ENCODE peak calls at places on chromosome 18, in six cellular contexts. P is psoas muscle, I is WERI-Rb-1, B is lower lobe of right lung, Y is body of pancreas, H is esophagus muscularis mucosa. C is an unnamed sample. For H3K36me3 and H3K9me3, the result is how much of the 10 kb centered on the place peaks cover.

GRCh38 chr18:63686871-63687270 is 15.9 kb upstream of the SERPINB11 start:
- DNase-seq in P (no peak), I (no peak), B (no peak), Y (no peak), H (no peak), C (no peak)

GRCh38 chr18:62759704-62760402 is 44.5 kb downstream of the PHLPP1 start:
- DNase-seq in P (no peak), I (no peak), B (no peak), Y (no peak), H (no peak), C (no peak)

GRCh38 chr18:10526211-10526949 is 553 bp downstream of the NAPG start:
- DNase-seq in P (peak), I (peak), B (peak), Y (peak), H (no peak), C (peak)

GRCh38 chr18:48639772-48640432 is 101.1 kb downstream of the CTIF start:
- DNase-seq in P (no peak), I (peak), B (no peak), Y (no peak), H (no peak), C (no peak)

GRCh38 chr18:59381949-59382348 is 22.9 kb upstream of the LMAN1 start:
- DNase-seq in P (no peak), I (no peak), B (no peak), Y (no peak), H (no peak), C (no peak)

GRCh38 chr18:49717617-49718016 is 95.7 kb downstream of the ACAA2 start:
- DNase-seq in P (no peak), I (no peak), B (no peak), Y (no peak), H (peak), C (no peak)

GRCh38 chr18:23033079-23033478 is 100.0 kb downstream of the RBBP8 start:
- DNase-seq in P (no peak), I (no peak), B (no peak), Y (no peak), H (no peak), C (no peak)

GRCh38 chr18:32093523-32093922 is 1.8 kb downstream of the RNF138 start:
- DNase-seq in P (no peak), I (no peak), B (no peak), Y (no peak), H (no peak), C (no peak)

GRCh38 chr18:47545613-47546012 is 294.2 kb upstream of the SKOR2 start:
- DNase-seq in P (no peak), I (peak), B (no peak), Y (no peak), H (no peak), C (no peak)

GRCh38 chr18:33700513-33700976 is 122.5 kb downstream of the ASXL3 start:
- DNase-seq in P (no peak), I (no peak), B (no peak), Y (no peak), H (no peak), C (no peak)

GRCh38 chr18:43919565-43919964 is 642.3 kb upstream of the SYT4 start:
- DNase-seq in P (no peak), I (no peak), B (no peak), Y (peak), H (no peak), C (no peak)

GRCh38 chr18:50924372-50924771 is 43.5 kb upstream of the ELAC1 start:
- DNase-seq in P (no peak), I (no peak), B (no peak), Y (no peak), H (no peak), C (no peak)

GRCh38 chr18:34802938-34803337 is 92.8 kb downstream of the DTNA start:
- DNase-seq in P (no peak), I (no peak), B (no peak), Y (no peak), H (no peak), C (no peak)

GRCh38 chr18:62357079-62357719 is 32.1 kb downstream of the TNFRSF11A start:
- DNase-seq in P (no peak), I (no peak), B (no peak), Y (no peak), H (no peak), C (no peak)

GRCh38 chr18:41553716-41554115 is 401.3 kb upstream of the PIK3C3 start:
- DNase-seq in P (no peak), I (no peak), B (no peak), Y (no peak), H (peak), C (no peak)

GRCh38 chr18:45913276-45913675 is 53.9 kb downstream of the EPG5 start:
- DNase-seq in P (no peak), I (no peak), B (no peak), Y (no peak), H (no peak), C (no peak)

GRCh38 chr18:23573948-23574431 is 12.3 kb downstream of the NPC1 start:
- DNase-seq in P (no peak), I (no peak), B (peak), Y (no peak), H (no peak), C (no peak)

DNA sequence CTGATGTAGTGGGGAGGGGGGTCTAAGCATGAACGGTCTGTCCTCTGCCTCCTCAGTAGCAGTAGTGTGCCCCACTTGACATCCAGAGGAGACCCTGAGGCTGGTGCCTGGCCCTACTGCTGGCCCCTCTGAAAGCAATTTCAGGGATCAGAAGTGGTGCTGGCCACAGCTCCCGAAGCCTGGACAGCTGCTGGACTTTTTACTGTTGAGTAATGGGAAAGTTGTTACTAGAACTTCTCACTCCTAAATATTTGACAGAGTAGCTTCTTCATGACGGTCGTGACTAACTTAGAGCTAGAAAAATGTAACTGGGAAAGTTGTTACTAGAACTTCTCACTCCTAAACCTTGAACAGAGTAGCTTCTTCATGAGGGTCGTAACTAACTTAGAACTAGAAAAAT is 23.3 kb downstream of the CTDP1 start:
- DNase-seq in P (no peak), I (no peak), B (no peak), Y (no peak), H (no peak), C (no peak)
- H3K36me3 ChIP-seq in P (under half), I (half or more), B (half or more), Y (under half), H (half or more), C (under half)

GRCh38 chr18:78766651-78767533 is 212.7 kb upstream of the SALL3 start:
- DNase-seq in P (no peak), I (no peak), B (no peak), Y (no peak), H (no peak), C (no peak)

GRCh38 chr18:78767648-78768071 is 212.0 kb upstream of the SALL3 start:
- DNase-seq in P (no peak), I (no peak), B (no peak), Y (no peak), H (no peak), C (no peak)

GRCh38 chr18:78762753-78763152 is 216.9 kb upstream of the SALL3 start:
- DNase-seq in P (no peak), I (no peak), B (no peak), Y (no peak), H (no peak), C (no peak)

GRCh38 chr18:78765142-78765541 is 214.5 kb upstream of the SALL3 start:
- DNase-seq in P (no peak), I (no peak), B (no peak), Y (no peak), H (no peak), C (no peak)

DNA sequence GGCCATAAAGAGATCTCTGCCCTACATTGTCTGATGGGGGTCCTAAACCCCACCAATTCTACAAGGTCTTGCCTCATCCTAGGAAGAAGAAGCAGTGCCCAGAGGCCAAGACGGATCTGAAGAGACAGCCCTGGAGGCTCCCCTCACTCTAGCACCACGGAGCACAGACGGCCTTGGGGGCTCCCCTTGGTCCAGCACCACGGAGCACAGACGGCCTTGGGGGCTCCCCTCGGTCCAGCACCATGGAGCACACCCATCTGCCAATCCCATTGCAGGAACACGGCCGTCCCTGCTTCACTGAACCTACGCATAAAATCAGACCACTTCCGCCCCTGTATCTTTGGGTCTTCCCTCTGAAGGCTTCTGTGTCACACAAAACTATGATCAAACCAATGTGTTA is 215.1 kb upstream of the SALL3 start:
- DNase-seq in P (no peak), I (no peak), B (no peak), Y (no peak), H (no peak), C (no peak)
- H3K9me3 ChIP-seq in P (under half), I (under half), B (under half), Y (under half), H (under half), C (under half)

DNA sequence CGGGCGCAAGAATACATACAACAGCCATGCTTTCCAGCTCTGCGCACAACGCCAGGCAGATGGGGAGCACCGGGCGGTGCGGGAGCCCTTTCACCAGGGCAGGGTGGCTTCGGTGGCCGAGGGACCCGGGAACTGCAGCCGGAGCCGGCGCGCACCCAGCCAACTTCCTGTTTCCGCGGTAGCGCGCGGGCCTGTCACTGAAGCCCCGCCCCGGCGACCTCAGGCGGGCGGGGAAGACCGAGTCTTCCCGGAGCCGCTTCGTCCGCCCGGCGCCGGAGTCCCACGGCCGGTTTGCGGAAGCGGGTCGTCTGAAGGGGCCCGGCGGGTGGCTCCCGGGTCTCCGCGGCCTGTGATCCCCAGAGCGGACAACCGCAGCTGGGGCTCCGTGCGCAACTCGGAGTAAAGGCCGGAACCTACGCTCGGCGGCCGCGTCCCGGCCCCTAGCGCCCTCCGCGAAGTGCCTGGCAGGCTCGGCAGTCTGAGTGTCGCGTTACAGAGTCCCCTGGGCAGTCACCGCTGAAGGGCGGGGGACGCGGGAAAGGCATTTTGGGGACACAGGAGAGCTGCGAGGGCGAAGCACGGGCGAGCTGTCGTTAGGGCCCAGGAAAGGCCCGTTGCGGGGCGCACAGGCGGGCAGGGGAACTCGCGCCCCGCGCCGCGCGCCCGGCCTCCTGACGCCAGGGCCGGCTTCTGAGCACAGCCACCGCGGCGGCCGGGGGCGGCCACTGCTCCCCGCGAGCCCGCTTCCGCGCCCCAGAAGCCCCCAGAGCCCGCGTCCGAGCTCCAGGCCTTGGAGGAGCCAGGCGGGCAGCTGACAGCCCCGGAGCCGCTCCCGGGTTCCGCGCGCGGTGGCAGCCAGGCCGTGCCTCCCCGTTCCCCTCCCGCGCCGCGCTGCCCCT is at the start of gene MPPE1:
- DNase-seq in P (peak), I (peak), B (peak), Y (peak), H (peak), C (peak)
- H3K36me3 ChIP-seq in P (under half), I (under half), B (under half), Y (under half), H (under half), C (under half)

DNA sequence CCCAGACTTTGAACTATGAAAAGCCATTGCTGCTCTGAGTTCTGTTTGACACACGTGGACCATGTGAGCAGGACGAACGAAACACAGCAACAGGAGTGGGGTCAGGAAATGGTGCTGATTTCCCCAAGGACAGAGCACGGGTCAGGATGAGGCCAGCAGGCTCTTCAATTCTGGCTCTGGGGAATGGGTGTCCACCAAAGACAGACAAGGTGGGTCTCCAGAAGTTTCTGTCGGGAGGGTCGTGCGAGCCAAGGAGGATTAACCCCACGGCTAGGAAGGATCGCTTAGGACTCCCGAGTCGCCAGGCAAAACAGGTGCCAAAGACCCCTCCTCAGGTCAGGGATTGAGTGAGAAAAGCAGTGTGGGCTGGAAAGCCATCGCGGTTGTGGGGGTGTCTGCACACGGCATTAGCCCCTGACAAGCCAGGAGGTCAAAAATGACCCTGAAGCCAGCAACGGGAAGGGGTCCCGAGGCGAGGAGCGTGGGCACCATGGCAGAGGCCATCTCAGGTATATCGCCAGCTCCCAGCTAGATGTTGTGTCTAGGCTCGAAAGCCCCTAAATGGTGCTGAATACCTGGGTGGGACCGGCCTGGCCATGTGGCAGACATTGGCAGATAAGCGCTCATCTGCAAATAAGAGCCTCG is 213.9 kb upstream of the SALL3 start:
- DNase-seq in P (no peak), I (no peak), B (no peak), Y (no peak), H (no peak), C (no peak)
- H3K9me3 ChIP-seq in P (under half), I (under half), B (under half), Y (under half), H (under half), C (under half)